ENCODE peak calls at places on chromosomes 6 and 20, in nine cellular contexts. One of them, this sample, is unnamed.

GRCh38 chr6:53461041-53461656 is 83.8 kb downstream of the GCLC start:
- DNase-seq in cardiac fibroblast: no peak
- DNase-seq in nephron progenitor cell: no peak
- DNase-seq in neural progenitor cell: no peak
- DNase-seq in bronchial epithelial cell: no peak
- DNase-seq in RPMI8226: no peak
- DNase-seq in mucosa of gallbladder: no peak
- DNase-seq in caudate nucleus: no peak
- DNase-seq in H54: no peak
- DNase-seq in this sample: no peak

GRCh38 chr20:7596541-7596940 is 343.7 kb downstream of the HAO1 start:
- DNase-seq in cardiac fibroblast: no peak
- DNase-seq in nephron progenitor cell: no peak
- DNase-seq in neural progenitor cell: no peak
- DNase-seq in bronchial epithelial cell: no peak
- DNase-seq in RPMI8226: no peak
- DNase-seq in mucosa of gallbladder: no peak
- DNase-seq in caudate nucleus: no peak
- DNase-seq in H54: no peak
- DNase-seq in this sample: no peak

GRCh38 chr6:106159531-106159940 is 73.4 kb downstream of the PRDM1 start:
- DNase-seq in cardiac fibroblast: peak
- DNase-seq in nephron progenitor cell: no peak
- DNase-seq in neural progenitor cell: no peak
- DNase-seq in bronchial epithelial cell: peak
- DNase-seq in RPMI8226: no peak
- DNase-seq in mucosa of gallbladder: no peak
- DNase-seq in caudate nucleus: no peak
- DNase-seq in H54: peak
- DNase-seq in this sample: no peak

GRCh38 chr6:14231546-14232280 is 114.1 kb downstream of the CD83 start:
- DNase-seq in cardiac fibroblast: peak
- DNase-seq in nephron progenitor cell: no peak
- DNase-seq in neural progenitor cell: no peak
- DNase-seq in bronchial epithelial cell: no peak
- DNase-seq in RPMI8226: peak
- DNase-seq in mucosa of gallbladder: peak
- DNase-seq in caudate nucleus: no peak
- DNase-seq in H54: no peak
- DNase-seq in this sample: no peak

GRCh38 chr6:71602385-71602949 is 283.9 kb upstream of the RIMS1 start:
- DNase-seq in cardiac fibroblast: peak
- DNase-seq in nephron progenitor cell: no peak
- DNase-seq in neural progenitor cell: no peak
- DNase-seq in bronchial epithelial cell: peak
- DNase-seq in RPMI8226: no peak
- DNase-seq in mucosa of gallbladder: no peak
- DNase-seq in caudate nucleus: no peak
- DNase-seq in H54: peak
- DNase-seq in this sample: no peak

GRCh38 chr6:132021552-132022375 is 70.6 kb upstream of the CCN2 start:
- DNase-seq in cardiac fibroblast: no peak
- DNase-seq in nephron progenitor cell: no peak
- DNase-seq in neural progenitor cell: no peak
- DNase-seq in bronchial epithelial cell: no peak
- DNase-seq in RPMI8226: no peak
- DNase-seq in mucosa of gallbladder: no peak
- DNase-seq in caudate nucleus: no peak
- DNase-seq in H54: no peak
- DNase-seq in this sample: no peak

GRCh38 chr6:158665332-158665731 is 15.5 kb downstream of the SYTL3 start:
- DNase-seq in cardiac fibroblast: no peak
- DNase-seq in nephron progenitor cell: no peak
- DNase-seq in neural progenitor cell: no peak
- DNase-seq in bronchial epithelial cell: no peak
- DNase-seq in RPMI8226: no peak
- DNase-seq in mucosa of gallbladder: no peak
- DNase-seq in caudate nucleus: no peak
- DNase-seq in H54: no peak
- DNase-seq in this sample: no peak

GRCh38 chr6:136696238-136696637 is 96.0 kb downstream of the MAP3K5 start:
- DNase-seq in cardiac fibroblast: peak
- DNase-seq in nephron progenitor cell: no peak
- DNase-seq in neural progenitor cell: no peak
- DNase-seq in bronchial epithelial cell: peak
- DNase-seq in RPMI8226: no peak
- DNase-seq in mucosa of gallbladder: no peak
- DNase-seq in caudate nucleus: no peak
- DNase-seq in H54: no peak
- DNase-seq in this sample: no peak

GRCh38 chr6:125154184-125155135 is 887 bp downstream of the TPD52L1 start:
- DNase-seq in cardiac fibroblast: peak
- DNase-seq in nephron progenitor cell: peak
- DNase-seq in neural progenitor cell: peak
- DNase-seq in bronchial epithelial cell: peak
- DNase-seq in RPMI8226: peak
- DNase-seq in mucosa of gallbladder: peak
- DNase-seq in caudate nucleus: peak
- DNase-seq in H54: no peak
- DNase-seq in this sample: no peak

GRCh38 chr20:37539956-37540455 is 12.3 kb upstream of the BLCAP start:
- DNase-seq in cardiac fibroblast: no peak
- DNase-seq in nephron progenitor cell: no peak
- DNase-seq in neural progenitor cell: no peak
- DNase-seq in bronchial epithelial cell: no peak
- DNase-seq in RPMI8226: no peak
- DNase-seq in mucosa of gallbladder: no peak
- DNase-seq in caudate nucleus: no peak
- DNase-seq in H54: no peak
- DNase-seq in this sample: no peak

GRCh38 chr20:6766433-6766832 is 1.1 kb upstream of the BMP2 start:
- DNase-seq in cardiac fibroblast: no peak
- DNase-seq in nephron progenitor cell: no peak
- DNase-seq in neural progenitor cell: peak
- DNase-seq in bronchial epithelial cell: no peak
- DNase-seq in RPMI8226: peak
- DNase-seq in mucosa of gallbladder: no peak
- DNase-seq in caudate nucleus: no peak
- DNase-seq in H54: no peak
- DNase-seq in this sample: no peak

GRCh38 chr6:132964868-132965382 is 150.6 kb downstream of the RPS12 start:
- DNase-seq in cardiac fibroblast: no peak
- DNase-seq in nephron progenitor cell: no peak
- DNase-seq in neural progenitor cell: no peak
- DNase-seq in bronchial epithelial cell: no peak
- DNase-seq in RPMI8226: no peak
- DNase-seq in mucosa of gallbladder: no peak
- DNase-seq in caudate nucleus: no peak
- DNase-seq in H54: no peak
- DNase-seq in this sample: no peak

GRCh38 chr6:106446983-106447382 is 86.5 kb downstream of the CRYBG1 start:
- DNase-seq in cardiac fibroblast: no peak
- DNase-seq in nephron progenitor cell: no peak
- DNase-seq in neural progenitor cell: no peak
- DNase-seq in bronchial epithelial cell: no peak
- DNase-seq in RPMI8226: no peak
- DNase-seq in mucosa of gallbladder: no peak
- DNase-seq in caudate nucleus: no peak
- DNase-seq in H54: no peak
- DNase-seq in this sample: no peak

GRCh38 chr20:16423311-16424212 is 149.7 kb downstream of the KIF16B start:
- DNase-seq in cardiac fibroblast: peak
- DNase-seq in nephron progenitor cell: no peak
- DNase-seq in neural progenitor cell: no peak
- DNase-seq in bronchial epithelial cell: peak
- DNase-seq in RPMI8226: no peak
- DNase-seq in mucosa of gallbladder: no peak
- DNase-seq in caudate nucleus: no peak
- DNase-seq in H54: no peak
- DNase-seq in this sample: no peak

GRCh38 chr6:129317931-129318820 is 391.8 kb downstream of the ARHGAP18 start:
- DNase-seq in cardiac fibroblast: peak
- DNase-seq in nephron progenitor cell: no peak
- DNase-seq in neural progenitor cell: peak
- DNase-seq in bronchial epithelial cell: peak
- DNase-seq in RPMI8226: no peak
- DNase-seq in mucosa of gallbladder: no peak
- DNase-seq in caudate nucleus: no peak
- DNase-seq in H54: no peak
- DNase-seq in this sample: no peak

GRCh38 chr6:151100326-151100725 is 139.4 kb upstream of the AKAP12 start:
- DNase-seq in cardiac fibroblast: no peak
- DNase-seq in nephron progenitor cell: no peak
- DNase-seq in neural progenitor cell: no peak
- DNase-seq in bronchial epithelial cell: no peak
- DNase-seq in RPMI8226: no peak
- DNase-seq in mucosa of gallbladder: no peak
- DNase-seq in caudate nucleus: no peak
- DNase-seq in H54: no peak
- DNase-seq in this sample: no peak

GRCh38 chr6:154228521-154228905 is 128.1 kb downstream of the IPCEF1 start:
- DNase-seq in cardiac fibroblast: no peak
- DNase-seq in nephron progenitor cell: no peak
- DNase-seq in neural progenitor cell: no peak
- DNase-seq in bronchial epithelial cell: no peak
- DNase-seq in RPMI8226: no peak
- DNase-seq in mucosa of gallbladder: no peak
- DNase-seq in caudate nucleus: no peak
- DNase-seq in H54: no peak
- DNase-seq in this sample: no peak

GRCh38 chr6:110180228-110181008 is at the start of gene CDC40:
- DNase-seq in cardiac fibroblast: no peak
- DNase-seq in nephron progenitor cell: peak
- DNase-seq in neural progenitor cell: peak
- DNase-seq in bronchial epithelial cell: no peak
- DNase-seq in RPMI8226: peak
- DNase-seq in mucosa of gallbladder: peak
- DNase-seq in caudate nucleus: peak
- DNase-seq in H54: peak
- DNase-seq in this sample: peak

GRCh38 chr6:56749632-56750151 is 107.0 kb upstream of the DST start:
- DNase-seq in cardiac fibroblast: peak
- DNase-seq in nephron progenitor cell: no peak
- DNase-seq in neural progenitor cell: no peak
- DNase-seq in bronchial epithelial cell: peak
- DNase-seq in RPMI8226: no peak
- DNase-seq in mucosa of gallbladder: no peak
- DNase-seq in caudate nucleus: no peak
- DNase-seq in H54: no peak
- DNase-seq in this sample: no peak

GRCh38 chr6:16756660-16757270 is 4.5 kb downstream of the ATXN1 start:
- DNase-seq in cardiac fibroblast: peak
- DNase-seq in nephron progenitor cell: no peak
- DNase-seq in neural progenitor cell: no peak
- DNase-seq in bronchial epithelial cell: peak
- DNase-seq in RPMI8226: no peak
- DNase-seq in mucosa of gallbladder: no peak
- DNase-seq in caudate nucleus: no peak
- DNase-seq in H54: no peak
- DNase-seq in this sample: no peak

GRCh38 chr20:10508060-10508459 is 73.0 kb downstream of the SLX4IP start:
- DNase-seq in cardiac fibroblast: peak
- DNase-seq in nephron progenitor cell: no peak
- DNase-seq in neural progenitor cell: no peak
- DNase-seq in bronchial epithelial cell: no peak
- DNase-seq in RPMI8226: no peak
- DNase-seq in mucosa of gallbladder: no peak
- DNase-seq in caudate nucleus: no peak
- DNase-seq in H54: peak
- DNase-seq in this sample: no peak

GRCh38 chr20:54172532-54172855 is 1.3 kb downstream of the CYP24A1 start:
- DNase-seq in cardiac fibroblast: peak
- DNase-seq in nephron progenitor cell: peak
- DNase-seq in neural progenitor cell: no peak
- DNase-seq in bronchial epithelial cell: no peak
- DNase-seq in RPMI8226: no peak
- DNase-seq in mucosa of gallbladder: no peak
- DNase-seq in caudate nucleus: no peak
- DNase-seq in H54: no peak
- DNase-seq in this sample: no peak

GRCh38 chr20:62627901-62628612 is 14.2 kb upstream of the SLCO4A1 start:
- DNase-seq in cardiac fibroblast: no peak
- DNase-seq in nephron progenitor cell: no peak
- DNase-seq in neural progenitor cell: no peak
- DNase-seq in bronchial epithelial cell: peak
- DNase-seq in RPMI8226: no peak
- DNase-seq in mucosa of gallbladder: no peak
- DNase-seq in caudate nucleus: no peak
- DNase-seq in H54: no peak
- DNase-seq in this sample: no peak

GRCh38 chr6:1497593-1498105 is 108.3 kb downstream of the FOXF2 start:
- DNase-seq in cardiac fibroblast: no peak
- DNase-seq in nephron progenitor cell: no peak
- DNase-seq in neural progenitor cell: peak
- DNase-seq in bronchial epithelial cell: no peak
- DNase-seq in RPMI8226: no peak
- DNase-seq in mucosa of gallbladder: peak
- DNase-seq in caudate nucleus: no peak
- DNase-seq in H54: no peak
- DNase-seq in this sample: no peak

GRCh38 chr6:132623446-132623845 is 629 bp downstream of the TAAR2 start:
- DNase-seq in cardiac fibroblast: no peak
- DNase-seq in nephron progenitor cell: no peak
- DNase-seq in neural progenitor cell: no peak
- DNase-seq in bronchial epithelial cell: no peak
- DNase-seq in RPMI8226: no peak
- DNase-seq in mucosa of gallbladder: no peak
- DNase-seq in caudate nucleus: no peak
- DNase-seq in H54: no peak
- DNase-seq in this sample: no peak

GRCh38 chr6:1291381-1291780 is 20.5 kb upstream of the FOXQ1 start:
- DNase-seq in cardiac fibroblast: no peak
- DNase-seq in nephron progenitor cell: no peak
- DNase-seq in neural progenitor cell: no peak
- DNase-seq in bronchial epithelial cell: no peak
- DNase-seq in RPMI8226: no peak
- DNase-seq in mucosa of gallbladder: no peak
- DNase-seq in caudate nucleus: no peak
- DNase-seq in H54: no peak
- DNase-seq in this sample: no peak

GRCh38 chr6:149271348-149272340 is 45.9 kb upstream of the TAB2 start:
- DNase-seq in cardiac fibroblast: peak
- DNase-seq in nephron progenitor cell: no peak
- DNase-seq in neural progenitor cell: no peak
- DNase-seq in bronchial epithelial cell: no peak
- DNase-seq in RPMI8226: no peak
- DNase-seq in mucosa of gallbladder: peak
- DNase-seq in caudate nucleus: no peak
- DNase-seq in H54: no peak
- DNase-seq in this sample: peak

GRCh38 chr6:55449219-55449618 is 122.0 kb downstream of the GFRAL start:
- DNase-seq in cardiac fibroblast: no peak
- DNase-seq in nephron progenitor cell: no peak
- DNase-seq in neural progenitor cell: peak
- DNase-seq in bronchial epithelial cell: no peak
- DNase-seq in RPMI8226: no peak
- DNase-seq in mucosa of gallbladder: no peak
- DNase-seq in caudate nucleus: no peak
- DNase-seq in H54: no peak
- DNase-seq in this sample: no peak

GRCh38 chr6:42210551-42210950 is 7.1 kb downstream of the MRPS10 start:
- DNase-seq in cardiac fibroblast: no peak
- DNase-seq in nephron progenitor cell: no peak
- DNase-seq in neural progenitor cell: no peak
- DNase-seq in bronchial epithelial cell: no peak
- DNase-seq in RPMI8226: no peak
- DNase-seq in mucosa of gallbladder: no peak
- DNase-seq in caudate nucleus: no peak
- DNase-seq in H54: no peak
- DNase-seq in this sample: no peak

GRCh38 chr20:13995086-13995665 is at the start of gene MACROD2:
- DNase-seq in cardiac fibroblast: peak
- DNase-seq in nephron progenitor cell: peak
- DNase-seq in neural progenitor cell: peak
- DNase-seq in bronchial epithelial cell: peak
- DNase-seq in RPMI8226: no peak
- DNase-seq in mucosa of gallbladder: peak
- DNase-seq in caudate nucleus: peak
- DNase-seq in H54: no peak
- DNase-seq in this sample: no peak

GRCh38 chr20:11231742-11232141 is 557.9 kb upstream of the JAG1 start:
- DNase-seq in cardiac fibroblast: no peak
- DNase-seq in nephron progenitor cell: no peak
- DNase-seq in neural progenitor cell: no peak
- DNase-seq in bronchial epithelial cell: no peak
- DNase-seq in RPMI8226: no peak
- DNase-seq in mucosa of gallbladder: no peak
- DNase-seq in caudate nucleus: no peak
- DNase-seq in H54: no peak
- DNase-seq in this sample: no peak

This sample was measured in T-helper 9 cell.